ENCODE peak calls at places on chromosomes 6 and 20, in eight cellular contexts. T is psoas muscle; R is lower lobe of right lung; O is A549; C is endothelial cell of umbilical vein; A is CD4-positive, CD25-positive, alpha-beta regulatory T cell; J is H9; X is hepatocyte. S is an unnamed sample. For H3K9me3 and H3K4me1, the result is how much of the 10 kb centered on the place peaks cover.

GRCh38 chr6:16712931-16713484 is 48.3 kb downstream of the ATXN1 start:
- DNase-seq in C (peak), J (no peak), T (no peak), A (no peak), X (peak), O (no peak), R (peak), S (no peak)

GRCh38 chr6:79515436-79515835 is 21.8 kb downstream of the LCA5 start:
- DNase-seq in T (no peak), R (no peak), J (no peak), C (no peak), O (no peak), A (no peak), X (no peak), S (no peak)

GRCh38 chr6:158869010-158869603 is 49.9 kb upstream of the EZR start:
- DNase-seq in R (no peak), T (no peak), C (no peak), A (no peak), J (peak), X (no peak), O (peak), S (no peak)

GRCh38 chr20:41268917-41269652 is 48.4 kb downstream of the ZHX3 start:
- DNase-seq in X (no peak), J (no peak), R (no peak), A (no peak), C (no peak), T (no peak), O (no peak), S (no peak)

GRCh38 chr6:166956444-166957086 is at the start of gene RNASET2:
- DNase-seq in T (peak), A (peak), R (peak), X (peak), C (peak), O (peak), J (peak), S (peak)

GRCh38 chr6:95094751-95095150 is 482.6 kb upstream of the MANEA start:
- DNase-seq in R (no peak), J (no peak), C (peak), A (no peak), X (peak), T (no peak), O (no peak), S (no peak)

GRCh38 chr20:63087872-63088680 is 81.3 kb upstream of the BHLHE23 start:
- DNase-seq in O (no peak), A (no peak), X (no peak), C (no peak), J (peak), T (no peak), R (peak), S (no peak)

GRCh38 chr6:83708970-83709747 is at the start of gene SNAP91:
- DNase-seq in T (no peak), O (no peak), R (peak), A (no peak), X (peak), C (peak), J (peak), S (no peak)

GRCh38 chr6:134097114-134097707 is 44.8 kb upstream of the SLC2A12 start:
- DNase-seq in A (peak), O (peak), R (no peak), X (peak), C (peak), J (peak), T (peak), S (peak)

GRCh38 chr20:35135867-35136586 is 11.1 kb downstream of the EDEM2 start:
- DNase-seq in J (no peak), X (no peak), A (no peak), O (no peak), T (peak), C (peak), R (peak), S (no peak)

GRCh38 chr6:53737746-53738145 is 57.1 kb upstream of the LRRC1 start:
- DNase-seq in O (no peak), R (no peak), X (peak), T (no peak), J (no peak), C (no peak), A (no peak), S (peak)

GRCh38 chr6:6749791-6750434 is 161.4 kb downstream of the LY86 start:
- DNase-seq in O (peak), C (peak), J (peak), R (peak), A (no peak), T (peak), X (peak), S (no peak)

GRCh38 chr6:90575267-90575666 is 11.6 kb downstream of the MAP3K7 start:
- DNase-seq in T (no peak), R (no peak), O (no peak), A (no peak), J (no peak), C (no peak), X (no peak), S (no peak)

GRCh38 chr6:157143171-157143884 is 180.0 kb downstream of the TMEM242 start:
- DNase-seq in C (peak), X (no peak), R (no peak), J (no peak), O (no peak), A (no peak), T (no peak), S (no peak)

GRCh38 chr6:29834564-29835436 is 7.2 kb downstream of the HLA-G start:
- DNase-seq in O (no peak), T (peak), C (peak), R (no peak), A (peak), J (peak), X (no peak), S (no peak)

GRCh38 chr20:53162251-53162835 is 190.2 kb downstream of the TSHZ2 start:
- DNase-seq in O (peak), J (peak), R (no peak), X (peak), A (no peak), T (no peak), C (no peak), S (no peak)

GRCh38 chr6:85923013-85923430 is 280.3 kb upstream of the SYNCRIP start:
- DNase-seq in C (peak), T (no peak), O (peak), R (no peak), X (peak), J (peak), A (no peak), S (no peak)

GRCh38 chr20:50904067-50904570 is 27.1 kb downstream of the ADNP start:
- DNase-seq in R (no peak), A (no peak), X (no peak), J (no peak), T (no peak), O (no peak), C (no peak), S (peak)

GRCh38 chr6:31927868-31928671 is 553 bp downstream of the C2 start:
- DNase-seq in R (no peak), T (no peak), O (no peak), A (no peak), C (no peak), J (no peak), X (no peak), S (no peak)

GRCh38 chr6:81743649-81744048 is 8.8 kb downstream of the TENT5A start:
- DNase-seq in A (no peak), O (no peak), X (no peak), C (no peak), T (no peak), R (no peak), J (no peak), S (no peak)

GRCh38 chr20:63337786-63338420 is 23.2 kb downstream of the CHRNA4 start:
- DNase-seq in X (no peak), J (no peak), T (no peak), A (no peak), C (no peak), O (no peak), R (no peak), S (no peak)

GRCh38 chr20:35318502-35319157 is 26.4 kb upstream of the FAM83C start:
- DNase-seq in O (peak), T (no peak), X (peak), R (no peak), C (peak), A (no peak), J (no peak), S (no peak)

GRCh38 chr20:5807431-5807830 is 57.2 kb downstream of the SHLD1 start:
- DNase-seq in A (no peak), O (no peak), R (no peak), T (no peak), C (no peak), J (no peak), X (no peak), S (no peak)

GRCh38 chr20:6418732-6419131 is 295.9 kb upstream of the FERMT1 start:
- DNase-seq in C (no peak), T (no peak), R (no peak), J (no peak), O (no peak), A (no peak), X (no peak), S (no peak)

GRCh38 chr6:83430606-83431544 is at the start of gene ME1:
- DNase-seq in X (peak), R (peak), T (peak), C (peak), O (peak), J (peak), A (no peak), S (no peak)

GRCh38 chr6:149435919-149436586 is 36.0 kb downstream of the SUMO4 start:
- DNase-seq in C (no peak), O (no peak), J (no peak), X (no peak), R (no peak), T (no peak), A (no peak), S (no peak)

GRCh38 chr6:3615391-3616380 is 135.8 kb downstream of the PXDC1 start:
- DNase-seq in X (no peak), T (no peak), O (no peak), C (no peak), R (no peak), J (no peak), A (no peak), S (peak)

GRCh38 chr6:4852938-4853337 is 76.7 kb downstream of the CDYL start:
- DNase-seq in C (no peak), R (no peak), O (no peak), A (no peak), X (no peak), J (no peak), T (no peak), S (no peak)

GRCh38 chr6:4853349-4853748 is 77.1 kb downstream of the CDYL start:
- DNase-seq in A (no peak), X (no peak), R (no peak), O (no peak), T (no peak), J (no peak), C (no peak), S (no peak)

GRCh38 chr6:4849628-4850027 is 73.4 kb downstream of the CDYL start:
- DNase-seq in J (no peak), A (no peak), C (no peak), T (no peak), R (no peak), O (no peak), X (no peak), S (no peak)

GRCh38 chr6:4849214-4849613 is 73.0 kb downstream of the CDYL start:
- DNase-seq in R (no peak), A (no peak), J (no peak), C (peak), O (no peak), T (no peak), X (no peak), S (no peak)

DNA sequence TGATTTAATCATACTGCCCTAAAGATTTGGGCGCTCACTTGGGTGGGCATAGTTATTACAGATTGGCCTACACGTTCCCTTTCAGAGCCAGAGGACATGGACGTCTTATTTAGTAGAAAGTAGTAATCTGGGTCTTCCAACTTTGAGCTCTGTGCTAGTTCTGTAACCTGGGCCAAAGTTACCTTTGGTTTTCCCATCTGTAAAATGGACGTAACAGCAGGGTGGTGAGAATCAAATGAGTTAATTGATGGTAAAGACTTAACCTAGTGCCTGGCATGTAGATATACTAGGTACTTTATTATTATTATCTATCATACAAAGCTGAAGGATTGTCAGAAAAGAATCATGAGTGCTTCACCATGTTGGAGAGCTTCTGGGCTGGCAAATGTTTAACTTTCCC is 74.8 kb downstream of the CDYL start:
- DNase-seq in R (no peak), T (no peak), J (no peak), C (no peak), A (no peak), X (no peak), O (no peak), S (no peak)
- H3K9me3 ChIP-seq in R (under half), T (under half), J (under half), C (under half), A (under half), X (under half), O (under half), S (under half)

GRCh38 chr20:9508696-9509178 is 5.7 kb upstream of the LAMP5 start:
- DNase-seq in R (no peak), A (no peak), J (peak), O (no peak), X (no peak), C (no peak), T (no peak), S (no peak)

GRCh38 chr20:9514072-9514460 is 324 bp upstream of the LAMP5 start:
- DNase-seq in A (no peak), J (no peak), R (no peak), O (no peak), T (no peak), C (no peak), X (no peak), S (peak)

GRCh38 chr20:9508240-9508661 is 6.1 kb upstream of the LAMP5 start:
- DNase-seq in R (no peak), C (no peak), A (no peak), X (no peak), T (no peak), J (no peak), O (no peak), S (no peak)

GRCh38 chr20:9507544-9508239 is 6.7 kb upstream of the LAMP5 start:
- DNase-seq in R (no peak), A (no peak), O (no peak), X (no peak), T (no peak), C (no peak), J (peak), S (no peak)

GRCh38 chr20:9510926-9511325 is 3.5 kb upstream of the LAMP5 start:
- DNase-seq in T (no peak), O (no peak), X (no peak), R (no peak), J (no peak), A (no peak), C (no peak), S (peak)
- H3K4me1 ChIP-seq in T (under half), O (under half), X (under half), R (under half), J (under half), A (under half), C (under half), S (under half)

GRCh38 chr20:31260326-31260932 is 3.0 kb downstream of the DEFB115 start:
- DNase-seq in X (peak), C (no peak), T (no peak), A (no peak), J (no peak), R (no peak), O (peak), S (no peak)

GRCh38 chr20:31256959-31257358 is 505 bp upstream of the DEFB115 start:
- DNase-seq in O (no peak), A (no peak), X (no peak), C (no peak), R (no peak), T (no peak), J (no peak), S (no peak)

DNA sequence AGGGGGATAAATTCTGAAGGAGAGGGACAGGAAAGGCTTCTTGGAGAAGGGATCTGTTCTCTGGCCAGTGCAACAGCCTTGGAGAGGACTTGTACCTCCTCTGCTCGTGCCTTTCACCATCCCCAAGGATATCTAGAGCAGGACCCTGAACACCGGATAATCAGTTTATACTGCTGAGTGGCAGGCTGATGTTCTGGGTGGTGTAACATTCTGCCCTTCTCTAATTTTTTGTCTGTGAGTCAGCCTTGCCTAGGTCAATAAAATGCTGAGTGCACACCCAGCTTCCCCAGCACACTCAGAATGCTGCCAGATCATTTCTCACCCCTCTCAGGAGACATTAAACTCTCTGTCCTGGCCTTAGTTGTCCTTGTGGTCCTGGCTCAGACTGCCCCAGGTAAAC is at the start of gene DEFB115:
- DNase-seq in C (no peak), T (no peak), R (no peak), X (no peak), A (no peak), O (no peak), J (no peak), S (no peak)
- H3K9me3 ChIP-seq in C (under half), T (under half), R (under half), X (under half), A (under half), O (under half), J (half or more), S (under half)

DNA sequence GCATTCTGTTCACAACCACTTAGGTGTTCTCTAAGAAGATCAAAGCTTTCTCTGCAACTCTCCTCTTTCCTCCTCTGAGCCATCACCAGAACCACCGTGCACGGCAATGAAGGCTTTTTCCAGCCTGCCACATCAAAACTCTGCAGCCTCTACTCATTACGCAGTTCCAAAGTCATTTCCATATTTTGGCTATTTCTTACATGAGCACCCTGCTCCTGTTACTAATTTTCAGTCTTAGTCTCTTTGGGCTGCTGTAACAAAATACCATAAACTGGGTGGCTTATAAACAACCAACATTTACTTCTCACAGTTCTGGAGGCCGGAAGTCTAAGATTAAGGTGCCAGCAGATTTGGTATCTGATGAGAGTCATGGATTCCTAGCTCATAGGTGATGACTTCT is 70.4 kb upstream of the THBS2 start:
- DNase-seq in O (no peak), J (no peak), R (no peak), X (no peak), C (no peak), A (no peak), T (no peak), S (peak)
- H3K4me1 ChIP-seq in O (under half), J (under half), R (under half), X (under half), C (under half), A (under half), T (under half), S (under half)

DNA sequence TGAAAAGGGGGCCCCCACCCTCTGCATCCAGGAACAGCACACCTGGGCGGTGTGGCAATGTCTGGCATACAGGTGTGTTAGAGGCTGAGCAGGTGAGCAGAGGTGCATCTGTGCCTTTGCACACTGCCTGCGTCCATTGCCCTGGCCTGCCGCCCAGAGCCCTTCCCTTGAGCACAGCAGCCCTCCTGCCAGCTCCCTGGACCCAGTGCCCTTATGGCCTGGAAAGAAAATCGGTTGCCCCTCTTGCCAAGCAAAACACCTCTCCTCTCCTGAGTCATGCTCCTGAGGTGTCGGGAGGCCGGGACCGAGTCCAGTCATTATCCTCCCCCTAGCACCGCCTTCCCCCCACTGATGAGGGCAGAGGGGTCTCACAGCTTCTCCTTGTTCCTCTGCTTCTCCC is 259.9 kb downstream of the SMOC2 start:
- DNase-seq in J (no peak), O (no peak), R (no peak), A (no peak), T (no peak), X (no peak), C (no peak), S (no peak)
- H3K9me3 ChIP-seq in J (under half), O (under half), R (under half), A (under half), T (under half), X (under half), C (under half), S (under half)

GRCh38 chr20:32631916-32632460 is 41.8 kb downstream of the C20orf203 start:
- DNase-seq in O (no peak), R (no peak), C (no peak), A (no peak), X (no peak), J (no peak), T (no peak), S (no peak)
- H3K4me1 ChIP-seq in O (under half), R (under half), C (under half), A (under half), X (under half), J (under half), T (under half), S (under half)

GRCh38 chr6:168624948-168625347 is 184.0 kb downstream of the SMOC2 start:
- DNase-seq in X (no peak), T (no peak), A (no peak), C (no peak), O (no peak), R (no peak), J (no peak), S (no peak)

GRCh38 chr6:168624540-168624939 is 183.6 kb downstream of the SMOC2 start:
- DNase-seq in O (no peak), T (no peak), R (no peak), J (no peak), X (no peak), A (no peak), C (no peak), S (no peak)

GRCh38 chr6:168627798-168628551 is 187.0 kb downstream of the SMOC2 start:
- DNase-seq in X (no peak), T (no peak), A (no peak), J (no peak), R (no peak), C (no peak), O (no peak), S (no peak)

GRCh38 chr6:168625602-168626001 is 184.6 kb downstream of the SMOC2 start:
- DNase-seq in C (no peak), J (no peak), X (no peak), R (no peak), T (no peak), O (no peak), A (no peak), S (no peak)

GRCh38 chr6:168626046-168626445 is 185.1 kb downstream of the SMOC2 start:
- DNase-seq in C (no peak), R (no peak), O (no peak), J (no peak), X (no peak), T (no peak), A (no peak), S (no peak)
- H3K9me3 ChIP-seq in C (under half), R (under half), O (under half), J (under half), X (under half), T (under half), A (under half), S (under half)